ENCODE peak calls at places on chromosomes 11 and 22, in ten cellular contexts. L is heart left ventricle, A is Peyer's patch, J is sigmoid colon, X is gastrocnemius medialis, E is prostate gland, V is uterus, F is HCT116, T is body of pancreas, Q is transverse colon. N is an unnamed sample. For H3K4me1, the result is how much of the 10 kb centered on the place peaks cover.

GRCh38 chr22:42816339-42816738 is 40.7 kb downstream of the ARFGAP3 start:
- DNase-seq in J (no peak), T (no peak), F (no peak), L (no peak), A (no peak), E (no peak), X (no peak), Q (no peak), V (no peak), N (no peak)

GRCh38 chr11:107819361-107820014 is 39.1 kb downstream of the SLC35F2 start:
- DNase-seq in V (no peak), F (no peak), X (no peak), Q (no peak), A (no peak), J (no peak), E (no peak), T (no peak), L (no peak), N (no peak)

GRCh38 chr22:26722159-26722558 is 64.8 kb downstream of the MIAT start:
- DNase-seq in J (no peak), F (no peak), A (no peak), T (no peak), V (no peak), E (no peak), X (no peak), Q (no peak), L (no peak), N (no peak)

GRCh38 chr22:49966716-49967332 is 6.3 kb downstream of the PIM3 start:
- DNase-seq in A (peak), Q (peak), F (no peak), T (peak), V (peak), J (peak), X (no peak), L (peak), E (no peak), N (peak)

GRCh38 chr11:61454520-61454919 is 24.6 kb downstream of the SDHAF2 start:
- DNase-seq in Q (no peak), J (no peak), V (no peak), A (no peak), T (no peak), L (no peak), E (no peak), F (no peak), X (no peak), N (no peak)

GRCh38 chr22:49538006-49538405 is 289.7 kb downstream of the BRD1 start:
- DNase-seq in V (no peak), F (no peak), Q (no peak), T (no peak), E (no peak), J (peak), X (no peak), L (no peak), A (no peak), N (no peak)

GRCh38 chr11:123956752-123957151 is 13.1 kb upstream of the OR6T1 start:
- DNase-seq in L (no peak), T (no peak), E (no peak), J (no peak), F (no peak), Q (no peak), X (no peak), A (no peak), V (no peak), N (no peak)

GRCh38 chr11:17979770-17980371 is 33.0 kb downstream of the SERGEF start:
- DNase-seq in E (peak), Q (no peak), L (no peak), A (no peak), V (peak), J (no peak), F (no peak), X (no peak), T (peak), N (peak)

GRCh38 chr11:63869171-63869591 is 30.3 kb downstream of the MARK2 start:
- DNase-seq in F (no peak), A (peak), J (no peak), X (no peak), Q (peak), E (peak), L (no peak), V (no peak), T (no peak), N (no peak)

GRCh38 chr11:71364176-71364671 is 84.0 kb downstream of the DHCR7 start:
- DNase-seq in A (peak), V (no peak), X (no peak), J (no peak), F (no peak), Q (no peak), L (no peak), E (no peak), T (peak), N (no peak)

GRCh38 chr11:57310630-57311086 is 14.1 kb downstream of the TNKS1BP1 start:
- DNase-seq in T (peak), X (peak), V (peak), Q (no peak), F (no peak), A (no peak), L (no peak), E (no peak), J (no peak), N (no peak)

GRCh38 chr22:22884010-22884887 is 3.4 kb upstream of the IGLL5 start:
- DNase-seq in L (peak), Q (peak), A (no peak), E (no peak), J (no peak), T (peak), F (peak), X (no peak), V (no peak), N (peak)

GRCh38 chr22:37501610-37502341 is 15.6 kb upstream of the MFNG start:
- DNase-seq in X (no peak), Q (peak), T (peak), J (no peak), V (peak), F (no peak), L (peak), E (peak), A (peak), N (peak)

GRCh38 chr11:42043312-42043711 is 583.9 kb upstream of the LRRC4C start:
- DNase-seq in T (no peak), Q (no peak), V (no peak), F (no peak), L (no peak), E (no peak), A (no peak), J (no peak), X (no peak), N (no peak)

GRCh38 chr11:123164732-123165450 is 30.2 kb downstream of the CLMP start:
- DNase-seq in X (no peak), T (no peak), A (no peak), E (no peak), J (no peak), Q (no peak), L (no peak), V (no peak), F (no peak), N (no peak)

GRCh38 chr11:62880231-62880802 is 379 bp upstream of the SLC3A2 start:
- DNase-seq in T (peak), X (no peak), V (peak), E (peak), Q (no peak), A (no peak), F (no peak), L (no peak), J (no peak), N (no peak)

GRCh38 chr22:41237707-41238569 is 2.8 kb downstream of the CHADL start:
- DNase-seq in Q (peak), T (peak), J (peak), E (peak), X (peak), A (peak), F (no peak), L (peak), V (no peak), N (no peak)

GRCh38 chr11:59189986-59190385 is 18.1 kb downstream of the DTX4 start:
- DNase-seq in A (no peak), V (no peak), Q (no peak), X (no peak), F (no peak), E (no peak), L (no peak), T (no peak), J (no peak), N (no peak)

GRCh38 chr11:79236541-79236971 is 204.3 kb downstream of the TENM4 start:
- DNase-seq in A (no peak), V (no peak), T (peak), F (no peak), L (no peak), Q (no peak), E (no peak), J (no peak), X (no peak), N (no peak)

GRCh38 chr11:126512251-126512650 is 156.8 kb downstream of the ST3GAL4 start:
- DNase-seq in L (no peak), F (no peak), V (no peak), X (no peak), A (no peak), T (no peak), Q (no peak), J (peak), E (no peak), N (no peak)

GRCh38 chr22:30324008-30324730 is 2.6 kb downstream of the TBC1D10A start:
- DNase-seq in X (no peak), J (no peak), T (peak), E (no peak), A (peak), L (no peak), F (no peak), Q (no peak), V (no peak), N (no peak)

GRCh38 chr11:12756101-12756500 is 81.9 kb downstream of the TEAD1 start:
- DNase-seq in X (no peak), J (no peak), F (no peak), L (no peak), V (no peak), E (no peak), Q (no peak), T (no peak), A (no peak), N (no peak)

GRCh38 chr11:6387811-6388599 is 2.3 kb upstream of the SMPD1 start:
- DNase-seq in A (no peak), T (no peak), F (no peak), V (no peak), L (no peak), E (no peak), Q (no peak), X (no peak), J (no peak), N (no peak)

GRCh38 chr22:20641919-20642579 is 131.9 kb upstream of the SERPIND1 start:
- DNase-seq in V (no peak), Q (no peak), L (no peak), X (no peak), T (no peak), J (no peak), A (no peak), E (no peak), F (no peak), N (no peak)

GRCh38 chr22:16925407-16925966 is 82.5 kb downstream of the GAB4 start:
- DNase-seq in X (no peak), J (no peak), Q (no peak), V (no peak), E (no peak), L (no peak), A (no peak), F (no peak), T (no peak), N (no peak)

DNA sequence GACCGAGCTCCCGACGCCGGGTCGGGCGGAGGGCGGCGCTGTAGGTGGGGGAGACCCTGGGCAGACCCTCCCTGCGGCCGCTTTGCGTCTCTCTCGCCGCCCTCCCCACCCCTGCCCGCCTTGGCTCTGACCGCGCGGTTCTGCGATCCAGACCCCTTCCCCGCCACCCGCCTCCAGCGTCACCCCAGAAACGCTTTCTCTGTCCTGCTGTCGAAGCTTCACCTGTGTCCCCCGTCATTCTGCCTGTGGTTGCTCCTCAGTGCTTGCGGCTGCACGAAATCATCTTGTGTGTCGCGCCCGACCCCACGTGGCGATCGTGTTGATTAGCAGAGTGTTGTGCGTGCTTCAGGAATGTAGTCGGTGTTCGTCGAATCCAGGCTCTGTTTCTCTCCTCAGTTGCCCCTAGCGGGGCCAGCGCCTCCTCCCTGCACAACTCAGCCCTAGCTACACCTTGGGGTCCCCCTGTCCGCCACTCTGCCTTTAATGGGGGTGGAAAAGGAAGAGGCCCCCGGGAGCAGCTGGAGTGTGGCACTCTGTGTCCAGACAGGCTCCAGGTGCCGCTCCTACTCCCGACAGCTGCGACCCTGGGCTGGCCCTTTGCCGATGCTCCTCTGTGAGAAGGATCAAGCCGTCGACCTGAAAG is 851 bp downstream of the PTDSS2 start:
- DNase-seq in Q (peak), X (peak), J (peak), E (peak), L (peak), V (peak), F (peak), T (peak), A (peak), N (peak)
- H3K27ac ChIP-seq in Q (peak), X (peak), J (peak), E (peak), L (peak), V (peak), F (peak), T (peak), A (peak), N (peak)

GRCh38 chr22:39907605-39908097 is 6.8 kb downstream of the GRAP2 start:
- DNase-seq in T (no peak), F (no peak), Q (no peak), A (no peak), L (no peak), E (no peak), V (no peak), X (no peak), J (no peak), N (no peak)

GRCh38 chr22:39910875-39911601 is 10.2 kb downstream of the GRAP2 start:
- DNase-seq in A (no peak), X (no peak), J (no peak), E (no peak), Q (no peak), L (no peak), F (no peak), V (no peak), T (no peak), N (no peak)

GRCh38 chr22:39907035-39907434 is 6.2 kb downstream of the GRAP2 start:
- DNase-seq in J (no peak), X (no peak), A (no peak), V (no peak), F (no peak), L (no peak), Q (no peak), E (no peak), T (no peak), N (no peak)

GRCh38 chr22:39908121-39908520 is 7.2 kb downstream of the GRAP2 start:
- DNase-seq in J (no peak), Q (no peak), T (no peak), V (no peak), A (no peak), E (no peak), L (no peak), X (no peak), F (no peak), N (no peak)

GRCh38 chr22:39908737-39909136 is 7.9 kb downstream of the GRAP2 start:
- DNase-seq in T (no peak), J (no peak), F (no peak), X (no peak), L (no peak), Q (no peak), A (no peak), V (no peak), E (no peak), N (no peak)
- TF ChIP-seq POLR2A in T (no peak), J (no peak), F (no peak), X (no peak), L (no peak), Q (no peak), A (no peak), V (no peak), E (no peak), N (no peak)

GRCh38 chr11:133946018-133946417 is 10.8 kb downstream of the IGSF9B start:
- DNase-seq in A (no peak), E (no peak), F (no peak), T (no peak), L (no peak), Q (no peak), V (no peak), X (no peak), J (no peak), N (no peak)
- H3K4me1 ChIP-seq in A (under half), E (under half), F (under half), T (under half), L (half or more), Q (under half), V (under half), X (under half), J (half or more), N (under half)

GRCh38 chr22:24159650-24160049 is 21.6 kb upstream of the SUSD2 start:
- DNase-seq in A (no peak), J (no peak), E (no peak), L (no peak), F (no peak), Q (no peak), X (no peak), T (no peak), V (no peak), N (no peak)
- H3K27ac ChIP-seq in A (no peak), J (peak), E (no peak), L (no peak), F (no peak), Q (no peak), X (no peak), T (no peak), V (no peak), N (peak)